ENCODE peak calls at places on chromosomes 7 and 10, in six cellular contexts. H is astrocyte, Q is MM.1S, V is fibroblast of lung, O is HCT116, C is DND-41. W is an unnamed sample.

GRCh38 chr10:132163278-132163765 is 23.4 kb upstream of the DPYSL4 start:
- DNase-seq in O (peak), Q (no peak), V (no peak), H (no peak), C (peak), W (peak)

GRCh38 chr7:124918662-124919061 is 11.0 kb downstream of the POT1 start:
- DNase-seq in Q (peak), V (no peak), C (no peak), O (no peak), H (no peak), W (no peak)

GRCh38 chr10:131312261-131312801 is 810 bp upstream of the TCERG1L start:
- DNase-seq in Q (no peak), C (no peak), O (no peak), H (no peak), V (no peak), W (peak)

GRCh38 chr7:7231865-7232264 is 49.5 kb downstream of the C1GALT1 start:
- DNase-seq in O (no peak), H (no peak), V (no peak), C (no peak), Q (no peak), W (no peak)

GRCh38 chr7:45938626-45939302 is 17.7 kb upstream of the IGFBP3 start:
- DNase-seq in H (no peak), O (no peak), C (no peak), V (no peak), Q (peak), W (peak)

GRCh38 chr7:95609277-95609971 is 13.1 kb upstream of the PDK4 start:
- DNase-seq in H (peak), O (no peak), Q (no peak), V (peak), C (no peak), W (no peak)

GRCh38 chr7:98021588-98022351 is 31.8 kb upstream of the OCM2 start:
- DNase-seq in H (peak), V (peak), O (peak), Q (peak), C (peak), W (peak)

GRCh38 chr7:116361767-116362166 is 137.8 kb upstream of the CAV2 start:
- DNase-seq in C (no peak), Q (no peak), V (no peak), O (no peak), H (no peak), W (no peak)

GRCh38 chr7:56287429-56288138 is 171.4 kb upstream of the NUPR2 start:
- DNase-seq in Q (no peak), V (no peak), O (no peak), H (no peak), C (no peak), W (no peak)

GRCh38 chr7:75738604-75738974 is at the start of gene HIP1:
- DNase-seq in Q (no peak), C (no peak), O (no peak), V (no peak), H (no peak), W (no peak)

GRCh38 chr10:119541459-119542356 is 811 bp downstream of the RGS10 start:
- DNase-seq in V (peak), C (peak), O (no peak), Q (peak), H (peak), W (no peak)

GRCh38 chr7:158030071-158030470 is 557.6 kb downstream of the PTPRN2 start:
- DNase-seq in C (no peak), Q (no peak), O (no peak), H (no peak), V (no peak), W (no peak)

GRCh38 chr10:74292871-74293427 is 141.9 kb downstream of the ADK start:
- DNase-seq in H (peak), C (no peak), V (peak), O (peak), Q (peak), W (no peak)

GRCh38 chr10:115432188-115432819 is 339.1 kb downstream of the ATRNL1 start:
- DNase-seq in H (peak), C (no peak), Q (peak), V (peak), O (peak), W (no peak)

GRCh38 chr7:82284936-82285519 is 158.5 kb downstream of the CACNA2D1 start:
- DNase-seq in V (no peak), H (no peak), C (no peak), O (no peak), Q (no peak), W (peak)

GRCh38 chr7:137882806-137883205 is 36.0 kb upstream of the DGKI start:
- DNase-seq in Q (no peak), O (no peak), C (no peak), H (peak), V (peak), W (no peak)

GRCh38 chr7:150307904-150308303 is 15.3 kb upstream of the LRRC61 start:
- DNase-seq in O (no peak), H (no peak), C (no peak), V (peak), Q (no peak), W (peak)

GRCh38 chr7:19294629-19295028 is 149.4 kb upstream of the FERD3L start:
- DNase-seq in V (no peak), Q (no peak), C (no peak), O (no peak), H (no peak), W (no peak)

GRCh38 chr7:100801833-100802568 is 25.3 kb downstream of the EPHB4 start:
- DNase-seq in O (no peak), Q (no peak), V (peak), C (peak), H (peak), W (peak)

GRCh38 chr7:55964261-55964801 is at the start of gene NIPSNAP2:
- DNase-seq in Q (peak), V (peak), H (no peak), C (peak), O (peak), W (peak)

GRCh38 chr10:75462865-75463264 is 31.4 kb downstream of the LRMDA start:
- DNase-seq in C (no peak), V (no peak), O (no peak), H (no peak), Q (no peak), W (peak)

GRCh38 chr7:124752310-124752709 is 13.3 kb downstream of the GPR37 start:
- DNase-seq in Q (no peak), C (no peak), O (no peak), H (peak), V (peak), W (no peak)

GRCh38 chr10:68023292-68023691 is 51.8 kb downstream of the HERC4 start:
- DNase-seq in Q (no peak), H (no peak), V (no peak), O (no peak), C (no peak), W (no peak)

GRCh38 chr10:62053860-62054259 is 152.4 kb downstream of the ARID5B start:
- DNase-seq in H (no peak), V (no peak), C (no peak), Q (peak), O (no peak), W (no peak)

GRCh38 chr10:16857419-16857818 is 40.2 kb upstream of the RSU1 start:
- DNase-seq in Q (no peak), O (no peak), C (no peak), V (no peak), H (no peak), W (no peak)

GRCh38 chr10:1360011-1360580 is 303.9 kb downstream of the WDR37 start:
- DNase-seq in V (no peak), O (no peak), Q (no peak), H (no peak), C (peak), W (peak)

GRCh38 chr10:78986419-78986818 is 82.3 kb upstream of the ZMIZ1 start:
- DNase-seq in H (no peak), O (no peak), V (no peak), C (no peak), Q (no peak), W (no peak)

GRCh38 chr10:64867501-64867962 is 1346.3 kb downstream of the REEP3 start:
- DNase-seq in Q (peak), H (no peak), O (no peak), C (no peak), V (no peak), W (no peak)

GRCh38 chr7:22418251-22419046 is 61.5 kb upstream of the RAPGEF5 start:
- DNase-seq in V (no peak), C (no peak), O (no peak), H (no peak), Q (no peak), W (no peak)

GRCh38 chr7:50409856-50410468 is 40.2 kb downstream of the FIGNL1 start:
- DNase-seq in O (no peak), V (no peak), C (peak), Q (no peak), H (no peak), W (no peak)

GRCh38 chr7:50411333-50412028 is 38.7 kb downstream of the FIGNL1 start:
- DNase-seq in H (no peak), O (no peak), C (no peak), V (no peak), Q (no peak), W (no peak)

GRCh38 chr7:50415844-50416243 is 34.3 kb downstream of the FIGNL1 start:
- DNase-seq in O (no peak), Q (no peak), V (no peak), C (no peak), H (no peak), W (no peak)

GRCh38 chr7:50416509-50417299 is 33.4 kb downstream of the FIGNL1 start:
- DNase-seq in O (no peak), C (no peak), Q (peak), H (no peak), V (no peak), W (no peak)

GRCh38 chr7:50412958-50413357 is 37.2 kb downstream of the FIGNL1 start:
- DNase-seq in C (no peak), V (no peak), Q (no peak), O (no peak), H (no peak), W (no peak)
- H3K9ac ChIP-seq in C (no peak), V (no peak), Q (no peak), O (no peak), H (no peak), W (no peak)

GRCh38 chr7:92810242-92810611 is 26.1 kb downstream of the CDK6 start:
- DNase-seq in O (no peak), V (peak), C (no peak), Q (peak), H (peak), W (no peak)

GRCh38 chr7:92811158-92811557 is 25.2 kb downstream of the CDK6 start:
- DNase-seq in C (no peak), Q (no peak), O (no peak), H (no peak), V (no peak), W (no peak)

GRCh38 chr7:92808006-92808405 is 28.4 kb downstream of the CDK6 start:
- DNase-seq in Q (no peak), O (no peak), H (no peak), V (no peak), C (no peak), W (no peak)

GRCh38 chr7:92808635-92809034 is 27.7 kb downstream of the CDK6 start:
- DNase-seq in V (no peak), H (no peak), O (no peak), Q (no peak), C (no peak), W (no peak)

DNA sequence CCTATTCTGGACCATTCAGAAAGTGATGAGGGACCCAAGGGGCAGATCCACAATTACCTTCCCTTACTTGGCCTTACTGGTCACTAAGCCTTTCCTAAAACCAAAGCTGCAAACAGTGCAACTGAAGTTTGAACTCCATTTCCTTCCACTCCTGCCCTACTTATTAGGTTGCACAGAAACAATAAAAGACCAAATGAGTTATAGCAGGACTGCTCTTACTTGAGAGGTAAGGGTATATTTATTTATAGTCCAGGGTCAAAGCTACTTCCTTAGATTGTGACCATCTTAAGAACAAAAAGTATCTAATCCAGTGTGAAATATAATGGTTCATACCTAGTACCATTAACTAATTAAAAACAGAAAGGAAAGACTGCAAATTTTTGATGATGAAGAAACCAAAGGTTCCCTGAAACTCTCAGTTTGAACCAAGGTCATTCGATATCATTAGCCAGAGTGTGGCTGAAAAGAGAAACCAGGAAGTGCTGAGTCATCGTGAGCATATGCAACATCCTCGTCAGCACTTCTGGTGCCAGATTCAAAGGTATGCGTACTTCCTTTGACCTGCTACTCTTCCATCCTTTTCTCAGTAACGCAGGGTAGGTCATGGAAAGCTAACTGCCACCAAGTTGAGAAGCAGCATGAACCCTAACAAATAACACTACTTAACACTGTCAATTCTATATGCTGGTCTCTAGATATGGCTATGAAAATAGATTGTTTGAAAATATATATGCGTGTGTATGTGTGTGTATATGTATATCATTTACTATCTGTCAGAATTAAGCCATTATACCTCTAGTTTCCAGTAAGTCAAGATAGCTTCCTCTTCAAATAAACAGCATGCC is 26.8 kb downstream of the CDK6 start:
- DNase-seq in C (peak), H (peak), V (peak), Q (peak), O (peak), W (peak)
- H3K27ac ChIP-seq in C (peak), H (peak), V (peak), Q (peak), O (peak), W (peak)

GRCh38 chr7:125966278-125967048 is 1036.8 kb upstream of the POT1 start:
- DNase-seq in V (no peak), O (no peak), H (no peak), C (no peak), Q (peak), W (no peak)
- H3K9ac ChIP-seq in V (no peak), O (no peak), H (no peak), C (no peak), Q (no peak), W (no peak)

GRCh38 chr10:24239289-24239688 is 30.4 kb downstream of the KIAA1217 start:
- DNase-seq in O (no peak), V (no peak), H (no peak), C (no peak), Q (no peak), W (no peak)
- H3K27ac ChIP-seq in O (no peak), V (no peak), H (no peak), C (no peak), Q (no peak), W (no peak)

GRCh38 chr10:72333111-72334012 is 21.4 kb downstream of the DNAJB12 start:
- DNase-seq in Q (no peak), C (peak), V (no peak), H (no peak), O (no peak), W (no peak)

GRCh38 chr10:72330059-72330426 is 24.7 kb downstream of the DNAJB12 start:
- DNase-seq in O (no peak), Q (no peak), H (no peak), V (no peak), C (no peak), W (no peak)

GRCh38 chr10:72329290-72330058 is 25.2 kb downstream of the DNAJB12 start:
- DNase-seq in V (no peak), H (no peak), Q (no peak), O (no peak), C (peak), W (no peak)

GRCh38 chr10:72332423-72333110 is 22.2 kb downstream of the DNAJB12 start:
- DNase-seq in O (no peak), V (no peak), Q (no peak), H (no peak), C (no peak), W (no peak)

GRCh38 chr10:72331575-72332422 is 22.9 kb downstream of the DNAJB12 start:
- DNase-seq in C (peak), V (peak), Q (peak), H (peak), O (peak), W (peak)
- H3K9ac ChIP-seq in C (peak), V (no peak), Q (no peak), H (peak), O (peak), W (peak)

GRCh38 chr7:3998060-3998459 is 684.0 kb upstream of the FOXK1 start:
- DNase-seq in H (no peak), O (no peak), Q (no peak), C (no peak), V (no peak), W (no peak)

GRCh38 chr7:3992841-3993240 is 689.3 kb upstream of the FOXK1 start:
- DNase-seq in H (no peak), C (no peak), V (no peak), O (no peak), Q (no peak), W (no peak)

GRCh38 chr7:3991771-3992231 is 690.3 kb upstream of the FOXK1 start:
- DNase-seq in Q (no peak), O (no peak), V (no peak), C (no peak), H (no peak), W (peak)

GRCh38 chr7:3995187-3995586 is 686.9 kb upstream of the FOXK1 start:
- DNase-seq in V (no peak), Q (no peak), O (no peak), C (no peak), H (no peak), W (peak)

GRCh38 chr7:3994764-3995163 is 687.3 kb upstream of the FOXK1 start:
- DNase-seq in C (no peak), O (no peak), Q (no peak), V (no peak), H (no peak), W (no peak)
- H3K27ac ChIP-seq in C (no peak), O (no peak), Q (no peak), V (no peak), H (no peak), W (no peak)